ENCODE peak calls at places on chromosomes 7 and 10, in five cellular contexts. D is NT2/D1; F is CD4-positive, CD25-positive, alpha-beta regulatory T cell; O is endothelial cell of umbilical vein; J is aorta. I is an unnamed sample.

GRCh38 chr10:117619200-117619599 is 76.7 kb downstream of the EMX2 start:
- DNase-seq in D (no peak), F (no peak), O (no peak), J (no peak), I (no peak)

GRCh38 chr7:52410032-52410431 is 625.4 kb upstream of the POM121L12 start:
- DNase-seq in D (no peak), F (no peak), O (no peak), J (no peak), I (no peak)

GRCh38 chr10:127576751-127577161 is 27.6 kb downstream of the NPS start:
- DNase-seq in D (no peak), F (no peak), O (no peak), J (no peak), I (peak; percentile 37)

GRCh38 chr10:31602541-31603244 is 283.7 kb downstream of the ZEB1 start:
- DNase-seq in D (peak; percentile 13), F (no peak), O (peak; percentile 39), J (peak; percentile 90), I (peak; percentile 44)

GRCh38 chr7:82442492-82443043 is 1.0 kb downstream of the CACNA2D1 start:
- DNase-seq in D (no peak), F (no peak), O (peak; percentile 57), J (no peak), I (no peak)

GRCh38 chr10:125160856-125161569 is 650 bp upstream of the CTBP2 start:
- DNase-seq in D (peak; percentile 67), F (no peak), O (peak; percentile 81), J (peak; percentile 91), I (peak; percentile 96)

GRCh38 chr10:67612577-67613537 is 83.1 kb downstream of the CTNNA3 start:
- DNase-seq in D (no peak), F (peak; percentile 14), O (no peak), J (no peak), I (no peak)

GRCh38 chr10:43105119-43105792 is 28.4 kb downstream of the RET start:
- DNase-seq in D (peak; percentile 39), F (peak; percentile 66), O (peak; percentile 62), J (peak; percentile 91), I (peak; percentile 82)

GRCh38 chr10:128994598-128995143 is 472.4 kb upstream of the MGMT start:
- DNase-seq in D (no peak), F (no peak), O (no peak), J (no peak), I (no peak)

GRCh38 chr7:10908600-10908999 is 65.1 kb upstream of the PHF14 start:
- DNase-seq in D (peak; percentile 65), F (no peak), O (no peak), J (no peak), I (no peak)

GRCh38 chr10:93357680-93358079 is 124.5 kb downstream of the MYOF start:
- DNase-seq in D (no peak), F (no peak), O (peak; percentile 51), J (no peak), I (peak; percentile 75)

GRCh38 chr7:12111461-12112405 is 99.4 kb upstream of the TMEM106B start:
- DNase-seq in D (no peak), F (no peak), O (peak; percentile 38), J (peak; percentile 69), I (peak; percentile 5)

GRCh38 chr7:36863901-36864701 is 139.8 kb upstream of the AOAH start:
- DNase-seq in D (no peak), F (no peak), O (peak; percentile 33), J (no peak), I (no peak)

GRCh38 chr7:944744-945143 is 9.7 kb downstream of the ADAP1 start:
- DNase-seq in D (no peak), F (no peak), O (no peak), J (no peak), I (no peak)
- H3K4me3 ChIP-seq in D (no peak overlapping the region), F (no peak overlapping the region), O (no peak overlapping the region), J (no peak overlapping the region), I (no peak overlapping the region)

GRCh38 chr7:260441-261281 is 29.3 kb upstream of the FOXL3 start:
- DNase-seq in D (no peak), F (no peak), O (no peak), J (peak; percentile 72), I (no peak)
- H3K9me3 ChIP-seq in D (peaks cover 92% of the 10 kb centered on the region), F (no peaks in the 10 kb centered on the region), O (no peaks in the 10 kb centered on the region), J (no peaks in the 10 kb centered on the region), I (peaks cover 16% of the 10 kb centered on the region)

GRCh38 chr10:101771380-101771779 is 4.5 kb downstream of the FGF8 start:
- DNase-seq in D (no peak), F (no peak), O (no peak), J (no peak), I (no peak)
- H3K4me3 ChIP-seq in D (no peak overlapping the region), F (no peak overlapping the region), O (no peak overlapping the region), J (no peak overlapping the region), I (no peak overlapping the region)

DNA sequence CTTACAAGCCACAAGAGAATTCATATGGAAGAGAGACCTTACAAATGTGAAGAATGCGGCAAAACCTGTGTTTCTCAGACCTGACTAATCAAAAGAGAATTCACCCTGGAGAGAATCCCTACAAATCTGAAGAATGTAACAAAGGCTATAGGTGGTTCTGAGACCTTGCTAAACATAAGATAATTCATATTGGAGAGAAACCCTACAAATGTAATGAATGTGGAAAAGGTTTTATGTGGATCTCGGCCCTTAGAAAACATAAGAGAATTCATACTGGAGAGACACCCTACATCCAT is 33.4 kb downstream of the ZNF727 start:
- DNase-seq in D (no peak), F (no peak), O (no peak), J (no peak), I (no peak)
- H3K9me3 ChIP-seq in D (peaks cover 87% of the 10 kb centered on the region), F (peaks cover 67% of the 10 kb centered on the region), O (peaks cover 22% of the 10 kb centered on the region), J (peaks cover 24% of the 10 kb centered on the region), I (peaks cover 78% of the 10 kb centered on the region)

DNA sequence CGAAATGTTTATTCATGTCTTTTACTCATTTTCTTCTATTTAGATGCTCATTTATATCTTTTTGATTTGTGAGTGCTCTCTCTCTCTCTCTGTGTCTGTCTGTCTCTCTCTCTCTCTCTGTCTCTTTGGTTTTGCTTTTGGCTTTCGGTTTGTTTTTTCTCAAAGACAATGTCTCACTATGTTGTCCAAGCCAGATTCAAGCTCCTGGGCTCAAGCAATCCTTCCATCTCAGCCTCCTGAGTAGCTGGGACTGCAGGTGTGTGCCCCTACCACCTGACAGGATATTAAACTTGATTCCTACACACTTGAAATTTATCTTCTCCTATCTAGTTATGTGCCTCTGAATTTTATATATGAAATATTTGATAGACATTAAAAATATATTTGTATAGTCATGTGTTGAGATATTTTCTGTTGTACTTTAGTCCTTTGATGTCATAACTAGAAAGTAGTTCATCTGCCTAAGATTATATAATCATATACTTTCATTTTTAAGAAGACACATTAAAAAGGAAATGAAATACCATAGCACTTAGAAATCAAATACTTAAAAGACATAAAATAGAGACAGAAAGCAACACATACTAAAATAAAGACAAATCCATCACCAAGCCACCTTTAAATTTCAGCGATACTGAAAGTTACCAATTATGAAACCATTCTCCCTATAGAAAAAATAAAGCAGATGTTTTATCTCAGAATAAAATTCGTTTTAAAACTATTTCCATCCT is 68.1 kb upstream of the SFMBT2 start:
- DNase-seq in D (no peak), F (no peak), O (no peak), J (no peak), I (no peak)
- H3K4me3 ChIP-seq in D (no peak overlapping the region), F (peak overlapping the region; percentile 75), O (no peak overlapping the region), J (no peak overlapping the region), I (no peak overlapping the region)

GRCh38 chr10:492896-493295 is 196.6 kb downstream of the DIP2C start:
- DNase-seq in D (no peak), F (no peak), O (no peak), J (peak; percentile 5), I (no peak)
- H3K9me3 ChIP-seq in D (no peaks in the 10 kb centered on the region), F (no peaks in the 10 kb centered on the region), O (no peaks in the 10 kb centered on the region), J (no peaks in the 10 kb centered on the region), I (no peaks in the 10 kb centered on the region)

DNA sequence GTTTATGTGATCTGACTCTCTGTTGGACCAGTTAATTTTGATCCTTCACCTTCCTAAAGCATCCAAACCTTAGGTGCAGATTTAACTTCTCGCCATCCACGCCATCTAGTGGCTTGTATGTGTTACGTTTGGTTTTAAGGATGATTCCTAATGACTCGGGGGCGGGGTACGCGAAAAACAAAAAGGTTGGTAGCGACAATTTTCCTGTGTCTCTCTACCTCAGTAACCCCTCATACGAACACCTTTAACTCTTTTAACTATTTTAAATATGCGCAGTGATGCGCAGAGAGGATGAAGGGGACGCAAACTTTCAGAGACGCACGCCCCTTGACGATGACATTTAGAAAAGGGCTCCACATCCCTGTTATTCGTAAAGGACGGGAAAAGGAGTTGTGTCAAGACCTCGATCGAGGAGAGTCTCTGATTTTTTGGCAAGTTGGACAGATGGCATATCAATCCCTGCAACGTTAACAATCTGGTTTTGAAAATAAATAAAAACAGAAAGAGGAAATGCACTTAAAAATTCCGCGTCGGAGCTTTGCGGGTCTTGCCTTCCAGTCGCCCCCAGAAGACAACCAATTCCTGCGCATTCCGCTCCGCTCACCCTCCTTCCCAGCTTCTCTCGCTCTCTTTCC is 597 bp upstream of the KCND2 start:
- DNase-seq in D (peak; percentile 36), F (no peak), O (peak; percentile 49), J (no peak), I (peak; percentile 60)
- H3K4me3 ChIP-seq in D (peak overlapping the region; percentile 69), F (no peak overlapping the region), O (peak overlapping the region; percentile 33), J (peak overlapping the region; percentile 35), I (peak overlapping the region; percentile 32)

I was measured in A673.